ENCODE peak calls at places on chromosomes 4 and X, in ten cellular contexts. D is psoas muscle, U is progenitor cell of endocrine pancreas, P is SK-N-SH, T is fibroblast of pulmonary artery, S is cardiac muscle cell, G is fibroblast of villous mesenchyme, F is epithelial cell of esophagus, E is K562, J is esophagus muscularis mucosa. H is an unnamed sample.

GRCh38 chr4:136863756-136864155 is 668.5 kb downstream of the PCDH18 start:
- DNase-seq in D (no peak), U (no peak), P (no peak), T (peak), S (peak), G (no peak), F (no peak), E (no peak), J (no peak), H (no peak)

GRCh38 chr4:35463251-35463952 is 780.9 kb downstream of the ARAP2 start:
- DNase-seq in D (peak), U (no peak), P (no peak), T (no peak), S (no peak), G (no peak), F (no peak), E (no peak), J (no peak), H (no peak)

GRCh38 chrX:40325161-40325560 is 227.4 kb upstream of the BCOR start:
- DNase-seq in D (no peak), U (no peak), P (no peak), T (no peak), S (no peak), G (no peak), F (no peak), E (no peak), J (no peak), H (no peak)

GRCh38 chr4:94995684-94996394 is 238.1 kb downstream of the BMPR1B start:
- DNase-seq in D (peak), U (no peak), P (no peak), T (peak), S (peak), G (peak), F (peak), E (no peak), J (no peak), H (no peak)

GRCh38 chrX:103656623-103657022 is 27.8 kb downstream of the TCEAL1 start:
- DNase-seq in D (no peak), U (no peak), P (no peak), T (no peak), S (no peak), G (peak), F (peak), E (no peak), J (no peak), H (peak)

GRCh38 chrX:6184900-6185515 is 43.7 kb downstream of the NLGN4X start:
- DNase-seq in D (no peak), U (no peak), P (no peak), T (no peak), S (no peak), G (peak), F (peak), E (no peak), J (no peak), H (no peak)

GRCh38 chr4:10237131-10237530 is 120.5 kb upstream of the WDR1 start:
- DNase-seq in D (no peak), U (no peak), P (no peak), T (no peak), S (no peak), G (no peak), F (no peak), E (no peak), J (no peak), H (no peak)

GRCh38 chr4:57442834-57443291 is 332.7 kb upstream of the IGFBP7 start:
- DNase-seq in D (no peak), U (peak), P (peak), T (peak), S (peak), G (peak), F (peak), E (peak), J (no peak), H (peak)

GRCh38 chr4:119733431-119733830 is 104.8 kb upstream of the PDE5A start:
- DNase-seq in D (no peak), U (no peak), P (no peak), T (no peak), S (no peak), G (no peak), F (no peak), E (no peak), J (no peak), H (no peak)

GRCh38 chr4:3864736-3865721 is 98.8 kb downstream of the ADRA2C start:
- DNase-seq in D (peak), U (no peak), P (peak), T (no peak), S (no peak), G (no peak), F (no peak), E (no peak), J (no peak), H (no peak)

GRCh38 chrX:3393168-3393567 is 46.7 kb upstream of the MXRA5 start:
- DNase-seq in D (no peak), U (no peak), P (no peak), T (no peak), S (peak), G (peak), F (no peak), E (no peak), J (no peak), H (no peak)

GRCh38 chrX:69493193-69493592 is 10.9 kb upstream of the NALF2 start:
- DNase-seq in D (no peak), U (peak), P (peak), T (peak), S (peak), G (no peak), F (peak), E (peak), J (no peak), H (peak)

GRCh38 chr4:81592698-81593097 is 121.0 kb upstream of the RASGEF1B start:
- DNase-seq in D (no peak), U (no peak), P (no peak), T (no peak), S (no peak), G (no peak), F (no peak), E (no peak), J (no peak), H (no peak)

GRCh38 chr4:56253631-56254241 is 133.6 kb downstream of the AASDH start:
- DNase-seq in D (no peak), U (no peak), P (no peak), T (no peak), S (no peak), G (no peak), F (no peak), E (no peak), J (peak), H (no peak)

GRCh38 chr4:7241587-7242125 is 49.3 kb downstream of the SORCS2 start:
- DNase-seq in D (no peak), U (no peak), P (no peak), T (no peak), S (no peak), G (no peak), F (no peak), E (no peak), J (no peak), H (no peak)

GRCh38 chr4:169975837-169976796 is 50.1 kb downstream of the MFAP3L start:
- DNase-seq in D (no peak), U (no peak), P (no peak), T (no peak), S (no peak), G (no peak), F (peak), E (no peak), J (no peak), H (no peak)

GRCh38 chrX:40922307-40922706 is 162.9 kb upstream of the USP9X start:
- DNase-seq in D (no peak), U (no peak), P (peak), T (peak), S (peak), G (peak), F (peak), E (peak), J (no peak), H (peak)

GRCh38 chrX:30570505-30570904 is 7.1 kb downstream of the TASL start:
- DNase-seq in D (no peak), U (no peak), P (peak), T (peak), S (peak), G (peak), F (peak), E (no peak), J (no peak), H (peak)

GRCh38 chr4:108210989-108211725 is 42.4 kb upstream of the LEF1 start:
- DNase-seq in D (no peak), U (no peak), P (no peak), T (no peak), S (no peak), G (no peak), F (peak), E (no peak), J (no peak), H (no peak)

GRCh38 chrX:25288676-25289075 is 272.9 kb upstream of the ARX start:
- DNase-seq in D (no peak), U (no peak), P (no peak), T (no peak), S (no peak), G (no peak), F (peak), E (no peak), J (no peak), H (no peak)

GRCh38 chr4:107666134-107666533 is 53.9 kb downstream of the PAPSS1 start:
- DNase-seq in D (no peak), U (no peak), P (peak), T (peak), S (peak), G (peak), F (peak), E (no peak), J (no peak), H (no peak)

GRCh38 chrX:27893211-27893610 is 85.4 kb downstream of the MAGEB10 start:
- DNase-seq in D (no peak), U (no peak), P (no peak), T (no peak), S (no peak), G (no peak), F (no peak), E (no peak), J (no peak), H (no peak)

DNA sequence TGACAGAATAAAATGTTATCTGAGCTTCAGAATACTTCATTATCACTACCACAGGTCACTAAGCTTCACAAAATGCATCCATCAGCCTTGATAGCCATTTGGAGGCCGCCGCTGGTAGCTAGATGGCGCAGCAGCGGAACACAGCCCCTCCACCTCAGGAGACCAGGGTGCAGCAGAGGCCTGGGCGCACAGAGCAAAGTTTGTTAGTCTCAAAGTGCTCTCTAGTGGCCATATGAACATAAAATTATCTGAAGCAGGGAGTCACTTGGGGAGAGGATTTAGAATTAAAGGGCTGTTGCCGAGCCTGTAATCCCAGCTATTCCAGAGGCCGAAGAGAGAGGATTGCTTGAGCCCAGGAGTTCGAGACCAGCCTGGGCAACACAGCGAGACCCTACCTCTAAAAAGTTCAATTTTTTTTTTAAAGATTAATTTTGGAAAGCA is 8.1 kb upstream of the DCTD start:
- DNase-seq in D (peak), U (peak), P (peak), T (peak), S (peak), G (peak), F (peak), E (peak), J (no peak), H (peak)
- TF ChIP-seq CTCF in D (peak), U (peak), P (peak), T (peak), S (peak), G (peak), F (peak), E (peak), J (peak), H (peak)

DNA sequence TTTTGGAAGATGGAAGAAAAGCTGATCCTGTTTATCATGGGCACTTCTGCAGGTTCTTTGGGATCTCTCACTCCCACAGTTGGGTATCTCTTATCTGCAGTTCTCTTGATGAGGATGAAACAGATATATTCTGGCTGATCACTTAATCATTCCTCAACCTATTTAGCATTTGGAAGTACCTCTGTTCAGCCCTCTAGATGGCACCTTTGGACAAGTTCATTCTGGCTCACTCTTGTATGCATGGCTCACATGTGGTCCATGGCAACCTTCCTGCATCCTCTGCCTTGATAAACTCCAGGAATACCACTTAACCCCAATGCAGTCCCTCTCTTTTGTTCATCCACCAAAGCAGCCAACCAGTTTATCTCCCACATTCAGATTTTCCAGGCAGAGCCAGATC is 74.2 kb downstream of the SMARCA5 start:
- DNase-seq in D (no peak), U (no peak), P (no peak), T (peak), S (peak), G (no peak), F (peak), E (peak), J (no peak), H (no peak)
- TF ChIP-seq CTCF in D (peak), U (no peak), P (peak), T (no peak), S (no peak), G (no peak), F (no peak), E (no peak), J (peak), H (no peak)

GRCh38 chrX:123489011-123489410 is 243.8 kb downstream of the THOC2 start:
- DNase-seq in D (no peak), U (no peak), P (no peak), T (peak), S (peak), G (peak), F (no peak), E (no peak), J (no peak), H (no peak)

GRCh38 chrX:123499787-123500186 is 233.1 kb downstream of the THOC2 start:
- DNase-seq in D (no peak), U (no peak), P (no peak), T (no peak), S (no peak), G (no peak), F (no peak), E (no peak), J (no peak), H (no peak)

DNA sequence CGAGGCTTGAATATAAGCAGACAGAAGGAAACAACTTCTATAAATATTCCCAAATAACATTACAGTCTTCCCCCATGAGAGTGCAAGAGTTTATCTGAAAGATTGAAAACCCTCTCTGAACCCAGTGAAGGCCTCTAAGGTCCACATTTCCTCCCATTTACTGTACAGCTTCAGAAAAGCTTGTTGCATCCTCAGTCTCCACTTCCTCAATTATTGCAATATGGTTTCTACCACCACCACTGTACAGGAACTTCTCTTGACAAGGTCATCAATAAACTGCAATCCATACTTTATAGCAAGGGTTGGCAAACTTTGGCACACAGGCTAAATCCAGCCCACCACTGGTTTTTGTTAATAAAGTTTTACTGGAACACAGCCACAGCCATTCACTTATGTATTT is 239.0 kb downstream of the THOC2 start:
- DNase-seq in D (no peak), U (no peak), P (no peak), T (no peak), S (no peak), G (no peak), F (no peak), E (no peak), J (no peak), H (no peak)
- TF ChIP-seq CTCF in D (no peak), U (no peak), P (no peak), T (no peak), S (no peak), G (no peak), F (no peak), E (no peak), J (no peak), H (no peak)

GRCh38 chr4:186360551-186360950 is 94.6 kb downstream of the F11 start:
- DNase-seq in D (no peak), U (no peak), P (no peak), T (no peak), S (no peak), G (no peak), F (no peak), E (no peak), J (no peak), H (no peak)

GRCh38 chr4:186368291-186368690 is 102.3 kb downstream of the F11 start:
- DNase-seq in D (no peak), U (no peak), P (no peak), T (no peak), S (no peak), G (no peak), F (peak), E (no peak), J (no peak), H (no peak)

GRCh38 chr4:186366326-186366725 is 100.3 kb downstream of the F11 start:
- DNase-seq in D (no peak), U (no peak), P (no peak), T (no peak), S (no peak), G (no peak), F (no peak), E (no peak), J (no peak), H (no peak)
- TF ChIP-seq CTCF in D (no peak), U (no peak), P (no peak), T (no peak), S (no peak), G (no peak), F (no peak), E (peak), J (no peak), H (no peak)

GRCh38 chr4:104015680-104016079 is 295.9 kb upstream of the TACR3 start:
- DNase-seq in D (no peak), U (no peak), P (no peak), T (peak), S (peak), G (no peak), F (peak), E (no peak), J (no peak), H (no peak)
- TF ChIP-seq CTCF in D (no peak), U (peak), P (peak), T (no peak), S (no peak), G (peak), F (peak), E (no peak), J (peak), H (no peak)

GRCh38 chrX:50941638-50942037 is 31.1 kb downstream of the BMP15 start:
- DNase-seq in D (no peak), U (no peak), P (peak), T (no peak), S (peak), G (no peak), F (peak), E (no peak), J (no peak), H (peak)
- TF ChIP-seq CTCF in D (peak), U (peak), P (peak), T (peak), S (peak), G (peak), F (peak), E (peak), J (peak), H (peak)

DNA sequence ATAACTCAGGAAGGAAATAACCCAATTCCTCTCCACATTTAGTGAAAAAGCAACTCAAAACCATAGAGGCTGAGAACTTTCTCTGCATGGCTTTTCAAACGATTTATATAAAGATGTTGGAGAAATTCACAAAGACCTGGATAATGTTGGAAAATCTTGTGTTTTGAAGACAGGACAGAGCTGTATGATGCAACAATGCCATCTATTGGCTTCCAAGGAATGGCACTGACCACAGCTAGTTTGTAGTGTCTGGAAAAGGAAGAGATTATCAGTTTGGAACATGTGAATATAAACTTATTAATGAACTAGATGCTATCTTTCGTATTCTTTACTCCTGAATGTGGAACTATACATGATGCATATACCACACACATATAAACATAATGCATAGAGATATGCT is 503.6 kb downstream of the IL1RAPL1 start:
- DNase-seq in D (no peak), U (no peak), P (no peak), T (peak), S (peak), G (peak), F (peak), E (no peak), J (no peak), H (no peak)
- TF ChIP-seq CTCF in D (peak), U (peak), P (peak), T (peak), S (peak), G (peak), F (peak), E (no peak), J (peak), H (no peak)

GRCh38 chr4:27666943-27667342 is 806.3 kb downstream of the STIM2 start:
- DNase-seq in D (no peak), U (no peak), P (peak), T (no peak), S (no peak), G (peak), F (peak), E (peak), J (no peak), H (peak)
- TF ChIP-seq CTCF in D (no peak), U (no peak), P (peak), T (no peak), S (no peak), G (peak), F (no peak), E (no peak), J (no peak), H (no peak)

GRCh38 chr4:22237155-22237751 is 278.6 kb downstream of the ADGRA3 start:
- DNase-seq in D (no peak), U (peak), P (peak), T (peak), S (peak), G (no peak), F (peak), E (no peak), J (no peak), H (peak)
- TF ChIP-seq CTCF in D (peak), U (peak), P (peak), T (peak), S (peak), G (peak), F (peak), E (peak), J (no peak), H (peak)

H was measured in Calu3.